ENCODE peak calls at places on chromosomes 2 and 18, in nine cellular contexts. J, W, K, E, Q, B, P, S and H are unnamed samples.

GRCh38 chr2:240972636-240973521 is 25.5 kb upstream of the SNED1 start:
- DNase-seq in P (no peak), J (no peak), K (no peak), Q (no peak), B (no peak), E (no peak), W (no peak), S (no peak), H (no peak)

GRCh38 chr2:232142049-232142448 is 180.5 kb downstream of the DIS3L2 start:
- DNase-seq in Q (peak), S (peak), E (peak), W (no peak), K (peak), J (no peak), B (no peak), P (no peak), H (peak)

GRCh38 chr2:133264951-133265949 is 303.0 kb downstream of the NCKAP5 start:
- DNase-seq in P (no peak), S (peak), W (no peak), B (no peak), Q (no peak), J (no peak), E (peak), K (no peak), H (peak)

GRCh38 chr2:240604291-240604938 is 17.9 kb downstream of the CAPN10 start:
- DNase-seq in Q (peak), W (no peak), J (no peak), K (peak), B (peak), S (peak), P (peak), E (peak), H (peak)

GRCh38 chr18:183769-184168 is 25.4 kb downstream of the USP14 start:
- DNase-seq in Q (no peak), B (no peak), S (no peak), E (no peak), K (no peak), W (no peak), P (no peak), J (no peak), H (no peak)

GRCh38 chr2:170361359-170361936 is 183.5 kb downstream of the MYO3B start:
- DNase-seq in J (peak), P (no peak), B (peak), Q (peak), K (peak), W (no peak), E (peak), S (peak), H (peak)

GRCh38 chr18:42814184-42814583 is 301.3 kb downstream of the RIT2 start:
- DNase-seq in S (no peak), J (no peak), K (no peak), B (no peak), W (no peak), Q (no peak), E (no peak), P (no peak), H (no peak)

GRCh38 chr2:162524192-162524591 is 180.3 kb downstream of the GCA start:
- DNase-seq in K (no peak), J (no peak), B (no peak), S (peak), W (no peak), P (no peak), E (peak), Q (peak), H (peak)

GRCh38 chr2:12493031-12493513 is 223.7 kb upstream of the TRIB2 start:
- DNase-seq in W (no peak), K (no peak), Q (no peak), J (no peak), B (no peak), E (no peak), P (no peak), S (no peak), H (no peak)

GRCh38 chr18:56576826-56577573 is 61.4 kb downstream of the TXNL1 start:
- DNase-seq in S (no peak), J (no peak), E (no peak), W (no peak), P (no peak), K (no peak), B (no peak), Q (no peak), H (no peak)

GRCh38 chr2:62197017-62197586 is 1.2 kb downstream of the B3GNT2 start:
- DNase-seq in W (no peak), Q (peak), E (peak), K (no peak), J (no peak), P (peak), B (no peak), S (peak), H (peak)

GRCh38 chr2:45699032-45699658 is 47.7 kb downstream of the PRKCE start:
- DNase-seq in K (no peak), B (no peak), P (no peak), Q (no peak), W (no peak), J (no peak), E (no peak), S (no peak), H (peak)

GRCh38 chr2:228674155-228674554 is 492.7 kb upstream of the SPHKAP start:
- DNase-seq in K (no peak), W (no peak), S (no peak), E (no peak), J (no peak), P (no peak), Q (no peak), B (peak), H (no peak)

GRCh38 chr18:55779461-55779710 is 191.4 kb upstream of the TCF4 start:
- DNase-seq in P (no peak), B (no peak), K (no peak), Q (no peak), S (no peak), W (no peak), E (no peak), J (no peak), H (no peak)

GRCh38 chr2:223230352-223230751 is 178.4 kb downstream of the KCNE4 start:
- DNase-seq in S (no peak), J (no peak), P (no peak), K (no peak), E (no peak), Q (no peak), B (no peak), W (no peak), H (no peak)

GRCh38 chr2:160367887-160368286 is 125.7 kb downstream of the RBMS1 start:
- DNase-seq in K (no peak), J (no peak), S (no peak), W (no peak), Q (no peak), B (peak), E (no peak), P (no peak), H (peak)

GRCh38 chr18:42807852-42808251 is 307.6 kb downstream of the RIT2 start:
- DNase-seq in W (no peak), E (no peak), Q (no peak), S (no peak), B (no peak), P (no peak), K (no peak), J (no peak), H (no peak)

GRCh38 chr2:71282493-71282892 is 49.1 kb upstream of the ZNF638 start:
- DNase-seq in K (no peak), S (no peak), E (peak), B (no peak), P (no peak), W (no peak), J (no peak), Q (peak), H (no peak)
- TF ChIP-seq CTCF in K (no peak), S (no peak), E (no peak), B (peak), P (no peak), W (no peak), J (peak), Q (peak), H (no peak)

DNA sequence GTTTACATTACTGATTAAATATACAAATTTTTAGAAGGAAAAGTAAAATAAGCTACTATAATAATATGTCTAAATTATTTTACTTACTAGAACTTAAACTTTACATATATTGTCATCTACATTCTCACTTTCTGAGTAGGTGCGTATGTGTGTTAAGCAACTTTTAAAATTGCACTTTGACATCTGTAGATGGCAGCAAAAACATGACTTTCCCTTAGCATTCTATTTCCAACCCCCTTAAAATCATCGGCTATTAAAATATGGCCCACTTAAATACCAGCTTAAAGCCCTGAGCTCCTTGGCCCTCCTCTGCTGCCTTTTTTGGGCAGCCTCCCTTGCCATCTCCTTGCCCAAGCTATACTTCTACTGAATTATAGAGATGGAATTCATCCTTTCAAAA is 78.0 kb downstream of the UPP2 start:
- DNase-seq in P (no peak), J (no peak), W (no peak), Q (peak), B (no peak), E (no peak), K (no peak), S (no peak), H (no peak)
- TF ChIP-seq CTCF in P (no peak), J (peak), W (no peak), Q (peak), B (peak), E (no peak), K (peak), S (no peak), H (peak)

GRCh38 chr2:35116151-35116550 is 1239.4 kb upstream of the CRIM1 start:
- DNase-seq in B (no peak), W (no peak), J (no peak), E (no peak), K (no peak), Q (no peak), S (no peak), P (no peak), H (no peak)

DNA sequence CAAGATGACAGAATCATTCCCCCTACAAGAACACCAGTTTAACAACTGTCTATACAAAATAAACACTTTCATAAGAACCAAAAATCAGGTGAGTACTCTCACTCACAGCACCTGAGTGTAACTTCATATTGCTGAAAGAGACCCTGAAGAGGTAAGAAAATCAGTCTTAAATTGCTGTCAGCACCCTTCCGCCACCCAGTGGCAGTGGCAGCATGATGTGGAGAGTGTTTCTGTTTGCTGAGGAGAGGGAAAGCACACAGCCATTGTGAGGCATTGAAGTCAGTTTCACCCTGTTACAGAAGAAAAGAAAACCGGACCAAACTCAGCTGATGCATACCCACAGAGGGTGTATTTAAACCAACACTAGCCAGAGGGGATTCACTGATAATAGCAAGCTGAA is 1240.8 kb upstream of the CRIM1 start:
- DNase-seq in K (no peak), P (no peak), B (no peak), W (no peak), Q (peak), E (no peak), S (peak), J (no peak), H (no peak)
- TF ChIP-seq CTCF in K (peak), P (no peak), B (no peak), W (no peak), Q (no peak), E (no peak), S (peak), J (no peak), H (no peak)

GRCh38 chr2:188785515-188785914 is 188.7 kb upstream of the COL3A1 start:
- DNase-seq in W (no peak), E (no peak), K (no peak), P (no peak), B (peak), Q (no peak), S (no peak), J (no peak), H (no peak)
- TF ChIP-seq CTCF in W (no peak), E (no peak), K (no peak), P (no peak), B (no peak), Q (no peak), S (no peak), J (no peak), H (no peak)

GRCh38 chr2:99477054-99477453 is 12.8 kb downstream of the REV1 start:
- DNase-seq in W (no peak), P (no peak), S (no peak), K (no peak), Q (no peak), E (no peak), B (no peak), J (no peak), H (no peak)
- TF ChIP-seq CTCF in W (no peak), P (no peak), S (no peak), K (no peak), Q (no peak), E (no peak), B (no peak), J (no peak), H (no peak)

DNA sequence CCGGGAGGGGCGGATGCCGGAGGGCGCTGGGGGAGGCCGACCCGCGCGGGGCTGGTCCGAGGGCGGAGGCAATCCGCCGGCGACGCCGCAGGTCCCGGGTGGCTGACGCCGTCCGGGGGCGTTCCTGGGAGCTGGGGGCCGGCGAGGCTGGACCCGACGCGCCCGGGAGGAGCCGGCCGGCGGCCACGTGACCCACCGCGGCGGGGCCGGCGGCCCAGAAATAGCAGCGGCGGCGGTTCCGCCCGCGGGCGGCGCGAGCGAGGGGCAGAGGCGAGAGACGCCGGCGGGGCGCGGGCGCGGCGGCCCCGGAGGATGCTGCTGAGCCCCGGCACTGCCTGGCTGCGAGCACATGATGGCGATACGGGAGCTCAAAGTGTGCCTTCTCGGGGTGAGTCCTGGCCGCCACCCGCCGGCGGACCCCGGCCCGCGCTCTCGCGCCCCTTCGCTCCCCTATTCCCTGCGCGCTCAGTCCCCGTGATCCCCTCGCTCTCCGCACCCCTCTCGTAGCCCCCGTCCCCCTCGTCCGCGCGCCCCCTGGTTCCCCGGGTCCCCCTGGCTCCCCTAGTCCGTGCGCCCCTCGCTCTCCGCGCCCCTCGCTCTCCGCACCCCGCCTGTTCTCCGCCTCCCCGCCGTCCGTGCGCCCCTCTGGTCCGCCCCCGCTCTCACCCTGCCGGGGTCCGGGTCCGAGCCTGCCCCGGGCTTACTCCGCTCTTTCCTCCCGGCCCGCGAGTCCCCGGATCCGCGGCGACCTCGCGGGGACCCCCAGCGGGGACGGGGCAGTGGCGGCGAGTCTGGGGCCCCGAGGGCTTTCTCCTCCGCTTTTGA is at the start of gene RAB31:
- DNase-seq in S (peak), W (peak), Q (no peak), E (peak), J (no peak), P (peak), B (peak), K (peak), H (peak)
- TF ChIP-seq CTCF in S (no peak), W (no peak), Q (no peak), E (no peak), J (no peak), P (no peak), B (no peak), K (no peak), H (no peak)

DNA sequence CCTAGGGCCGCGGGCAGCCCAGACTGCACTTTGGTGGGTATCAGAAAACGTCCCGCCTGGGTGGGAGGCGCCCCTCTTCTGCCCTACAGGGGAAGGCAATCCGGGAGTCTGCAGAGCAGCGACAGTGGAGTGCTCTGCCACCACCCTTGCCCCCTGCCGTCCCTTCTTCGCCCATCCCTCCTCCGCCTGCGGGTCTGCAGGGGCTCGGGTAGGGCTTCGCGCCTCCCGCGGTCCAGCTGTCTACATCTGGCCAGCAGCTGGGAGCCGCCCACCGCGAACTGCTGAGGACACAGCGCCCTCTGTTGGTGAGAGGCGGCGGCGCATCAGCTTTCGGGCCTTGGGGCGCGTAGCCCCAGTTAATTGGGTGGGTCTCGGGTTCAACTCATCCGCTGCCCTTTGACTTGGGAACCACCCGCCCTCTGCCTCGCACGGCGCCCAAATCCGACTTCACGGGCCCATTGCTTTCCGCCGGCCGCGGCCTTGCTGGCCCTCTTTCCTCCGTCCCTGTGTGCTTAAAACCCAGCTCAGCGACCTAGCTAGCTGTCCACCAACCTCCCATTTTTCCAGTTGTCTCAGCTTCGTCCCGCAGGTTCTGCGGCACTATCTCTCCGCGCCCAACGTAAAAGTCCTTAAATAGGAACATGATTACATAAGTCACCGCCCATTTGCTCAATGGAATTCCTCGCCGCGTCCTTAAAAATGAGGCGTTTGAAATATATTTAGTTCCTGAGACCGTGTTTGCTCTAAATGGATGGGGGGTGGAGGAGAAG is 17.6 kb downstream of the WNT10A start:
- DNase-seq in Q (peak), J (no peak), B (peak), P (peak), E (peak), S (peak), W (no peak), K (peak), H (peak)
- TF ChIP-seq CTCF in Q (peak), J (peak), B (peak), P (peak), E (peak), S (peak), W (peak), K (peak), H (peak)

GRCh38 chr2:105454801-105455485 is 56.1 kb upstream of the FHL2 start:
- DNase-seq in S (no peak), P (no peak), W (no peak), E (peak), J (peak), K (no peak), Q (peak), B (peak), H (no peak)
- TF ChIP-seq CTCF in S (peak), P (no peak), W (no peak), E (no peak), J (peak), K (peak), Q (peak), B (peak), H (no peak)

DNA sequence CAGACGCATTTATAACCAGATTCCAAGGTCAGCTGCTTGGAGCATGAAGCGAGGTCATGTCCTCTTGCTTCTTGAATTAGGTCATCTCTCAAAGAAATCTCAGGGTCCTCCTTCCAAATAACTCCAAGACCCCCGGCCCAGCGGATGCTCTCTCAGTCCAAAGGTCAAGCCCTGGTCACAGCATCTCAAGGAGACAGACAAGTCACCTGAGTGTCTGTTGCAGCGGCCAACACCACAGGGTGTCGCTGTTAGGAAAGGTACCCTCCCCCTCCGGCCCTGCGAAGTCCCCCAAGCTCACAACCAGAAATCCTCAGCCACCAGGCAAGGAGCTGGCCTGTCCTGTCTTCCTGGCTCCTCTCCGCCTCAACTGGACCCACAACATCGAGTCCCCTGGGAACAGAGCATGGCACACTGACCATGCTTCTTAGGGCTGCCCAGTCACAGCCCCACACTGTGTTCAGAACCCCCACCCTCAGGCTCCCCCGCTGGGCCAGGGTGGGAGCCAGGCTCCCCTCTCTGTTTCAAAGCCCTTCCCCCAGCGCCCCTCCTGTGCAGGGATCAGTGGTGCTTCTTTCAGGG is 68.0 kb upstream of the ASAP2 start:
- DNase-seq in K (peak), Q (no peak), J (no peak), S (peak), E (peak), P (no peak), W (no peak), B (no peak), H (peak)
- TF ChIP-seq CTCF in K (peak), Q (peak), J (peak), S (peak), E (no peak), P (no peak), W (no peak), B (no peak), H (peak)